ENCODE peak calls at places on chromosomes 16 and 17, in five cellular contexts. One of them, this sample, is unnamed. For H3K4me1 and H3K36me3, the result is how much of the 10 kb centered on the place peaks cover.

GRCh38 chr17:65733314-65733713 is 171.9 kb upstream of the AXIN2 start:
- DNase-seq in CD4-positive, alpha-beta memory T cell: no peak
- DNase-seq in body of pancreas: no peak
- DNase-seq in A673: no peak
- DNase-seq in CD8-positive, alpha-beta T cell: no peak
- DNase-seq in this sample: no peak

GRCh38 chr16:88355093-88355388 is 27.7 kb upstream of the ZNF469 start:
- DNase-seq in CD8-positive, alpha-beta T cell: no peak
- DNase-seq in A673: no peak
- DNase-seq in body of pancreas: no peak
- DNase-seq in CD4-positive, alpha-beta memory T cell: no peak
- DNase-seq in this sample: no peak

GRCh38 chr17:6530324-6530920 is 25.9 kb downstream of the PITPNM3 start:
- DNase-seq in CD8-positive, alpha-beta T cell: no peak
- DNase-seq in A673: no peak
- DNase-seq in CD4-positive, alpha-beta memory T cell: no peak
- DNase-seq in body of pancreas: no peak
- DNase-seq in this sample: no peak

GRCh38 chr17:40107266-40107980 is 7.0 kb upstream of the NR1D1 start:
- DNase-seq in CD8-positive, alpha-beta T cell: peak
- DNase-seq in A673: no peak
- DNase-seq in CD4-positive, alpha-beta memory T cell: peak
- DNase-seq in body of pancreas: no peak
- DNase-seq in this sample: peak

GRCh38 chr17:419073-419735 is 66.6 kb upstream of the RPH3AL start:
- DNase-seq in CD8-positive, alpha-beta T cell: peak
- DNase-seq in CD4-positive, alpha-beta memory T cell: peak
- DNase-seq in A673: no peak
- DNase-seq in body of pancreas: no peak
- DNase-seq in this sample: no peak

GRCh38 chr16:81748476-81749198 is 30.5 kb upstream of the PLCG2 start:
- DNase-seq in A673: no peak
- DNase-seq in body of pancreas: no peak
- DNase-seq in CD8-positive, alpha-beta T cell: no peak
- DNase-seq in CD4-positive, alpha-beta memory T cell: no peak
- DNase-seq in this sample: no peak

GRCh38 chr17:75808549-75808904 is 23.9 kb downstream of the UNK start:
- DNase-seq in A673: no peak
- DNase-seq in CD8-positive, alpha-beta T cell: no peak
- DNase-seq in CD4-positive, alpha-beta memory T cell: no peak
- DNase-seq in body of pancreas: no peak
- DNase-seq in this sample: no peak

GRCh38 chr17:58200024-58200633 is 7.6 kb downstream of the EPX start:
- DNase-seq in CD8-positive, alpha-beta T cell: peak
- DNase-seq in A673: peak
- DNase-seq in body of pancreas: peak
- DNase-seq in CD4-positive, alpha-beta memory T cell: peak
- DNase-seq in this sample: peak

GRCh38 chr17:40071720-40072480 is 9.1 kb downstream of the THRA start:
- DNase-seq in body of pancreas: peak
- DNase-seq in CD8-positive, alpha-beta T cell: no peak
- DNase-seq in CD4-positive, alpha-beta memory T cell: no peak
- DNase-seq in A673: peak
- DNase-seq in this sample: no peak

GRCh38 chr17:35727635-35728034 is 3.8 kb upstream of the RASL10B start:
- DNase-seq in body of pancreas: no peak
- DNase-seq in CD8-positive, alpha-beta T cell: no peak
- DNase-seq in A673: no peak
- DNase-seq in CD4-positive, alpha-beta memory T cell: no peak
- DNase-seq in this sample: no peak

GRCh38 chr17:56777859-56778258 is 55.9 kb downstream of the C17orf67 start:
- DNase-seq in A673: no peak
- DNase-seq in body of pancreas: no peak
- DNase-seq in CD4-positive, alpha-beta memory T cell: no peak
- DNase-seq in CD8-positive, alpha-beta T cell: no peak
- DNase-seq in this sample: no peak

GRCh38 chr16:68377667-68378420 is 67.0 kb downstream of the PRMT7 start:
- DNase-seq in body of pancreas: no peak
- DNase-seq in A673: no peak
- DNase-seq in CD8-positive, alpha-beta T cell: no peak
- DNase-seq in CD4-positive, alpha-beta memory T cell: no peak
- DNase-seq in this sample: no peak

GRCh38 chr16:72976047-72976746 is 71.7 kb downstream of the ZFHX3 start:
- DNase-seq in A673: no peak
- DNase-seq in body of pancreas: no peak
- DNase-seq in CD8-positive, alpha-beta T cell: no peak
- DNase-seq in CD4-positive, alpha-beta memory T cell: no peak
- DNase-seq in this sample: no peak

GRCh38 chr16:77288222-77288621 is 89.0 kb downstream of the SYCE1L start:
- DNase-seq in body of pancreas: no peak
- DNase-seq in A673: no peak
- DNase-seq in CD4-positive, alpha-beta memory T cell: no peak
- DNase-seq in CD8-positive, alpha-beta T cell: no peak
- DNase-seq in this sample: no peak

GRCh38 chr16:89170346-89171215 is 967 bp upstream of the CDH15 start:
- DNase-seq in A673: no peak
- DNase-seq in CD4-positive, alpha-beta memory T cell: no peak
- DNase-seq in CD8-positive, alpha-beta T cell: no peak
- DNase-seq in body of pancreas: peak
- DNase-seq in this sample: no peak

GRCh38 chr16:69049146-69049545 is 56.3 kb upstream of the HAS3 start:
- DNase-seq in CD4-positive, alpha-beta memory T cell: no peak
- DNase-seq in CD8-positive, alpha-beta T cell: no peak
- DNase-seq in body of pancreas: no peak
- DNase-seq in A673: no peak
- DNase-seq in this sample: no peak

GRCh38 chr16:79049040-79049439 is 551.5 kb downstream of the MAF start:
- DNase-seq in CD8-positive, alpha-beta T cell: no peak
- DNase-seq in CD4-positive, alpha-beta memory T cell: no peak
- DNase-seq in body of pancreas: no peak
- DNase-seq in A673: no peak
- DNase-seq in this sample: no peak

GRCh38 chr17:47188266-47188665 is 829 bp downstream of the CDC27 start:
- DNase-seq in body of pancreas: no peak
- DNase-seq in CD4-positive, alpha-beta memory T cell: no peak
- DNase-seq in A673: peak
- DNase-seq in CD8-positive, alpha-beta T cell: no peak
- DNase-seq in this sample: no peak

GRCh38 chr17:44314869-44315661 is 6.7 kb downstream of the RUNDC3A start:
- DNase-seq in CD4-positive, alpha-beta memory T cell: peak
- DNase-seq in A673: peak
- DNase-seq in CD8-positive, alpha-beta T cell: no peak
- DNase-seq in body of pancreas: peak
- DNase-seq in this sample: peak

GRCh38 chr17:42346473-42346872 is 41.8 kb downstream of the STAT3 start:
- DNase-seq in CD8-positive, alpha-beta T cell: no peak
- DNase-seq in A673: no peak
- DNase-seq in CD4-positive, alpha-beta memory T cell: no peak
- DNase-seq in body of pancreas: no peak
- DNase-seq in this sample: no peak

GRCh38 chr16:77408607-77409006 is 26.2 kb downstream of the ADAMTS18 start:
- DNase-seq in CD4-positive, alpha-beta memory T cell: no peak
- DNase-seq in A673: no peak
- DNase-seq in CD8-positive, alpha-beta T cell: no peak
- DNase-seq in body of pancreas: no peak
- DNase-seq in this sample: no peak

GRCh38 chr16:56252835-56253234 is 61.5 kb downstream of the GNAO1 start:
- DNase-seq in CD8-positive, alpha-beta T cell: no peak
- DNase-seq in CD4-positive, alpha-beta memory T cell: no peak
- DNase-seq in body of pancreas: no peak
- DNase-seq in A673: no peak
- DNase-seq in this sample: no peak

GRCh38 chr16:8936421-8936820 is 27.3 kb downstream of the USP7 start:
- DNase-seq in CD4-positive, alpha-beta memory T cell: peak
- DNase-seq in CD8-positive, alpha-beta T cell: peak
- DNase-seq in A673: peak
- DNase-seq in body of pancreas: peak
- DNase-seq in this sample: peak

GRCh38 chr16:9092282-9092962 is 978 bp downstream of the HAPSTR1 start:
- DNase-seq in CD4-positive, alpha-beta memory T cell: peak
- DNase-seq in body of pancreas: peak
- DNase-seq in CD8-positive, alpha-beta T cell: peak
- DNase-seq in A673: peak
- DNase-seq in this sample: peak

GRCh38 chr17:2624292-2624731 is 30.9 kb downstream of the PAFAH1B1 start:
- DNase-seq in body of pancreas: no peak
- DNase-seq in CD4-positive, alpha-beta memory T cell: no peak
- DNase-seq in CD8-positive, alpha-beta T cell: no peak
- DNase-seq in A673: peak
- DNase-seq in this sample: no peak

GRCh38 chr17:31274252-31274651 is 22.8 kb downstream of the OMG start:
- DNase-seq in CD8-positive, alpha-beta T cell: no peak
- DNase-seq in A673: peak
- DNase-seq in CD4-positive, alpha-beta memory T cell: no peak
- DNase-seq in body of pancreas: no peak
- DNase-seq in this sample: no peak

GRCh38 chr16:57781741-57782606 is 20.3 kb downstream of the KIFC3 start:
- DNase-seq in body of pancreas: no peak
- DNase-seq in CD8-positive, alpha-beta T cell: no peak
- DNase-seq in CD4-positive, alpha-beta memory T cell: no peak
- DNase-seq in A673: no peak
- DNase-seq in this sample: no peak
- H3K4me1 ChIP-seq in body of pancreas: under half
- H3K4me1 ChIP-seq in CD8-positive, alpha-beta T cell: under half
- H3K4me1 ChIP-seq in CD4-positive, alpha-beta memory T cell: under half
- H3K4me1 ChIP-seq in A673: under half
- H3K4me1 ChIP-seq in this sample: under half

GRCh38 chr16:87216148-87216823 is 100.9 kb downstream of the C16orf95 start:
- DNase-seq in body of pancreas: no peak
- DNase-seq in A673: no peak
- DNase-seq in CD4-positive, alpha-beta memory T cell: no peak
- DNase-seq in CD8-positive, alpha-beta T cell: no peak
- DNase-seq in this sample: no peak
- H3K27ac ChIP-seq in body of pancreas: no peak
- H3K27ac ChIP-seq in A673: no peak
- H3K27ac ChIP-seq in CD4-positive, alpha-beta memory T cell: no peak
- H3K27ac ChIP-seq in CD8-positive, alpha-beta T cell: no peak
- H3K27ac ChIP-seq in this sample: no peak

GRCh38 chr16:85072947-85073346 is 39.3 kb downstream of the CIBAR2 start:
- DNase-seq in CD8-positive, alpha-beta T cell: no peak
- DNase-seq in CD4-positive, alpha-beta memory T cell: no peak
- DNase-seq in body of pancreas: no peak
- DNase-seq in A673: no peak
- DNase-seq in this sample: no peak

GRCh38 chr16:85075236-85075924 is 36.9 kb downstream of the CIBAR2 start:
- DNase-seq in CD8-positive, alpha-beta T cell: no peak
- DNase-seq in CD4-positive, alpha-beta memory T cell: no peak
- DNase-seq in A673: no peak
- DNase-seq in body of pancreas: no peak
- DNase-seq in this sample: no peak

GRCh38 chr16:85077039-85077438 is 35.2 kb downstream of the CIBAR2 start:
- DNase-seq in body of pancreas: no peak
- DNase-seq in CD4-positive, alpha-beta memory T cell: no peak
- DNase-seq in A673: no peak
- DNase-seq in CD8-positive, alpha-beta T cell: no peak
- DNase-seq in this sample: no peak

GRCh38 chr16:85077576-85078125 is 34.6 kb downstream of the CIBAR2 start:
- DNase-seq in body of pancreas: no peak
- DNase-seq in CD8-positive, alpha-beta T cell: no peak
- DNase-seq in A673: no peak
- DNase-seq in CD4-positive, alpha-beta memory T cell: no peak
- DNase-seq in this sample: no peak

DNA sequence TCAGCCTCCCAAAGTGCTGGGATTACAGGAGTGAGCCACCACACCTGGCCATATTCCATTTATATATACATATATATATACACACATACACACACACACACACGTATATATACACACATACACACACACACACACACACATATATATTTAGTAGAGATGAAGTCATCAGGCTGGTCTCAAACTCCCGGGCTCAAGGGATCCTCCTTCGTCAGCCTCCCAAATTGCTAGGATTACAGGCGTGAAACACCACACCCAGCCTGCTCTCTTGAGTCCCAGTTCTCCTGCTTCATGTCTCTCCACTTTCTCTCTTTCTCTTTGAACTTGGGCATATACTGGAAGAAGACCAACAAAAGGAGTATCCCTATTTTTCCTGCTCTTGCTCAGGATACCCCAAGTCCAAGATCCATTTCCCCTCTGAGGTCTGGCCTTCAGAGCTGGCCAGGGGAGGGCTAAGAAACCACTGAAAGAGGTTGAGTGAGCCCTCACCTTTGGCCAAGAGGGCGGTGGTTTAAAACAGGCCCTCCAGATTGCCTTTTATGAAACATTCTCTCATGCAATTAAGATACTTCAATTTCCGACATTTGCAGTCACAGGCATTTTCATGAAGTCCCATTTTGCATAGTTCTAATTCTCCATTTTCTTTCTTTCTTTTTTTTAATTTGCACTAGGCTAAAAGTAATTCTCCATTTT is 37.9 kb downstream of the CIBAR2 start:
- DNase-seq in CD8-positive, alpha-beta T cell: no peak
- DNase-seq in CD4-positive, alpha-beta memory T cell: no peak
- DNase-seq in A673: no peak
- DNase-seq in body of pancreas: no peak
- DNase-seq in this sample: no peak
- H3K36me3 ChIP-seq in CD8-positive, alpha-beta T cell: under half
- H3K36me3 ChIP-seq in CD4-positive, alpha-beta memory T cell: under half
- H3K36me3 ChIP-seq in A673: under half
- H3K36me3 ChIP-seq in body of pancreas: under half
- H3K36me3 ChIP-seq in this sample: under half

GRCh38 chr17:34386343-34386924 is 23.4 kb upstream of the CCL1 start:
- DNase-seq in body of pancreas: no peak
- DNase-seq in CD4-positive, alpha-beta memory T cell: no peak
- DNase-seq in A673: no peak
- DNase-seq in CD8-positive, alpha-beta T cell: no peak
- DNase-seq in this sample: no peak

GRCh38 chr17:34383225-34383615 is 20.2 kb upstream of the CCL1 start:
- DNase-seq in CD8-positive, alpha-beta T cell: no peak
- DNase-seq in A673: no peak
- DNase-seq in CD4-positive, alpha-beta memory T cell: no peak
- DNase-seq in body of pancreas: no peak
- DNase-seq in this sample: no peak

GRCh38 chr17:34384271-34384670 is 21.2 kb upstream of the CCL1 start:
- DNase-seq in body of pancreas: no peak
- DNase-seq in CD8-positive, alpha-beta T cell: no peak
- DNase-seq in A673: no peak
- DNase-seq in CD4-positive, alpha-beta memory T cell: no peak
- DNase-seq in this sample: no peak

GRCh38 chr17:34386925-34387550 is 24.0 kb upstream of the CCL1 start:
- DNase-seq in A673: no peak
- DNase-seq in body of pancreas: no peak
- DNase-seq in CD8-positive, alpha-beta T cell: no peak
- DNase-seq in CD4-positive, alpha-beta memory T cell: no peak
- DNase-seq in this sample: no peak

GRCh38 chr17:34384822-34385605 is 22.0 kb upstream of the CCL1 start:
- DNase-seq in CD8-positive, alpha-beta T cell: no peak
- DNase-seq in CD4-positive, alpha-beta memory T cell: no peak
- DNase-seq in A673: no peak
- DNase-seq in body of pancreas: no peak
- DNase-seq in this sample: no peak
- H3K4me1 ChIP-seq in CD8-positive, alpha-beta T cell: under half
- H3K4me1 ChIP-seq in CD4-positive, alpha-beta memory T cell: under half
- H3K4me1 ChIP-seq in A673: under half
- H3K4me1 ChIP-seq in body of pancreas: under half
- H3K4me1 ChIP-seq in this sample: under half